ENCODE peak calls at places on chromosomes 6 and 20, in nine cellular contexts. A is mesenchymal stem cell; O is fibroblast of lung; Q is AG04450; X is neural progenitor cell; I is CD8-positive, alpha-beta T cell; J is HCT116; T is heart right ventricle; C is Karpas-422. F is an unnamed sample.

GRCh38 chr6:127641905-127642304 is 64.9 kb downstream of the C6orf58 start:
- DNase-seq in A (peak), O (peak), Q (peak), X (peak), I (no peak), J (peak), T (no peak), C (peak), F (peak)

GRCh38 chr6:144349690-144350132 is 64.6 kb downstream of the UTRN start:
- DNase-seq in A (no peak), O (peak), Q (no peak), X (no peak), I (no peak), J (peak), T (no peak), C (no peak), F (peak)

GRCh38 chr20:23445596-23446217 is 6.2 kb downstream of the CSTL1 start:
- DNase-seq in A (peak), O (peak), Q (no peak), X (no peak), I (no peak), J (peak), T (no peak), C (no peak), F (peak)

GRCh38 chr20:44085616-44086434 is 101.2 kb downstream of the JPH2 start:
- DNase-seq in A (no peak), O (no peak), Q (no peak), X (no peak), I (no peak), J (no peak), T (no peak), C (no peak), F (no peak)

GRCh38 chr6:43758617-43759050 is 11.4 kb upstream of the VEGFA start:
- DNase-seq in A (no peak), O (no peak), Q (no peak), X (peak), I (no peak), J (no peak), T (no peak), C (peak), F (no peak)

GRCh38 chr6:17093692-17094091 is 8.2 kb upstream of the STMND1 start:
- DNase-seq in A (no peak), O (no peak), Q (no peak), X (peak), I (no peak), J (no peak), T (no peak), C (peak), F (no peak)

GRCh38 chr6:43176423-43176786 is 5.3 kb downstream of the SRF start:
- DNase-seq in A (no peak), O (no peak), Q (no peak), X (no peak), I (no peak), J (no peak), T (no peak), C (no peak), F (no peak)

GRCh38 chr20:62896526-62896925 is 29.8 kb downstream of the DIDO1 start:
- DNase-seq in A (no peak), O (no peak), Q (no peak), X (no peak), I (no peak), J (no peak), T (no peak), C (no peak), F (no peak)

GRCh38 chr6:5090603-5091002 is 5.5 kb downstream of the PPP1R3G start:
- DNase-seq in A (no peak), O (peak), Q (no peak), X (no peak), I (no peak), J (no peak), T (no peak), C (no peak), F (no peak)

GRCh38 chr6:79586548-79586947 is 44.6 kb upstream of the SH3BGRL2 start:
- DNase-seq in A (peak), O (no peak), Q (no peak), X (peak), I (no peak), J (peak), T (no peak), C (no peak), F (peak)

GRCh38 chr6:121090492-121090891 is 243.8 kb downstream of the TBC1D32 start:
- DNase-seq in A (no peak), O (no peak), Q (no peak), X (no peak), I (no peak), J (no peak), T (no peak), C (no peak), F (no peak)

GRCh38 chr6:91713911-91714310 is 1127.0 kb upstream of the MAP3K7 start:
- DNase-seq in A (no peak), O (peak), Q (no peak), X (no peak), I (no peak), J (no peak), T (no peak), C (no peak), F (peak)

GRCh38 chr6:7143161-7143974 is 35.6 kb downstream of the RREB1 start:
- DNase-seq in A (peak), O (no peak), Q (no peak), X (no peak), I (no peak), J (no peak), T (no peak), C (no peak), F (no peak)

GRCh38 chr20:57756921-57757320 is 47.1 kb upstream of the PMEPA1 start:
- DNase-seq in A (no peak), O (no peak), Q (no peak), X (no peak), I (no peak), J (no peak), T (no peak), C (no peak), F (no peak)
- H3K27ac ChIP-seq in A (no peak), O (no peak), Q (no peak), X (no peak), I (no peak), J (no peak), T (no peak), C (no peak), F (no peak)

DNA sequence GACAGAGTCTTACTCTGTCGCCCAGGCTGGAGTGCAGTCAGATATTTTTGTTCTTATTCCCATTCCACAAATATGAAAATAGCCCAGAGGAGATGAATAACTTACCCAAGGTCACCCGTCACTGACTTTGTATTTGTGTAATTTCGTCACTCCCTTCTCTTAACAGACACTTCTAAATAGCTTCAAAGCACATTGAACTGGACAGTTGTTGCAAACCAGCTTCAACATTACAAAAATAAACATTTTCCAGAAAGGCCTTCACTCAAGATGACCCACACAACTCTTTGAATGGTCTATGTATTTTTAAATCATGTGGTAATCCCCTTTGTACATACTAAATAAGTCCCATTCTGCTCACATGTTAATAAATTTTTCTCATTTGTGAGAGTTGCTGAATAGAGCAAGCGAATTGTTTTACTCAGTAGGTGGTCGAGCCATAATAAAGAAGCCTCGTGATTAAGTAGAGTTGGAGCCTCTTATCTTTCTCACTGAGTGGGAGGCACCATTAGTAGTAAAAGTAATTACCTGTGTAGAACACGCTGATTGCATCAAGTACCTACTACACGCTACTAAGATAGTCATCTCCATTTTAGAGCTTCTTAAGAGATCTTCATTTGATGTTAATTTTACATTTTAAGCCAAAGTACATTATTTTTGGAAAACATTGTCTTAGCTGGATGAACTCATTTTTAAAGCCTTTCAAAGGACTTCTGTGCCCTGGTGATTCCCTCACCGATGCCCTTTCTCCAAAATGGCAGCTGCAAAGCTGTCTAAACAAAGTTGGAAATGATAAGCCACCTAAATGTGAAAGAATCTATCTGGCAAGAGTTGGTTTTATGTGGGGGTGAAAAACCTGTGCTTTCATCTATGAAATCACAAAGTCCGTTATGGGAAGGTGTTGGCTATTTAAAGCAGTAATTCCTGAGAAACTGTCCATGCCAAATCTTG is 110.0 kb downstream of the TSHZ2 start:
- DNase-seq in A (peak), O (peak), Q (no peak), X (peak), I (no peak), J (no peak), T (no peak), C (no peak), F (no peak)
- H3K27ac ChIP-seq in A (no peak), O (no peak), Q (no peak), X (no peak), I (no peak), J (no peak), T (no peak), C (no peak), F (no peak)

DNA sequence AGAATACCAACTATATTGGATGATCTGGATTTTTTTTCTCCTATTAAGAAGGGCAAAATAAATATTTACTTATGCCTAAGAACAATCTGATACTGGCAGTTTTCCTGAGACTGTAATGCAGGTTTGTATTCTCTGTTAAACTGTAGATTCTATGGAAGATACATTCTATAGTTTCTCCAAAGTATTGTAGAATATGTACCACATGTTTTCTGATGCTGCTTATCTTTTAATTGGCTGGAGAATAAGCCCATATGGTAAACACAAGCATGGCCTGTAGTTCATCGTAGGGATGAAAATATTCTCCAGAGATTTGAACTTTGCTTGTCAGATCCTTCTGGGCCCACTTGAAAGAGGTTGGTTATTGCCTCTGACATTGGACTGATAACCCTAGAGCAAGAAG is 99.1 kb downstream of the CENPW start:
- DNase-seq in A (no peak), O (no peak), Q (no peak), X (no peak), I (no peak), J (no peak), T (no peak), C (no peak), F (no peak)
- H3K27ac ChIP-seq in A (no peak), O (no peak), Q (no peak), X (no peak), I (no peak), J (no peak), T (no peak), C (no peak), F (no peak)

GRCh38 chr6:167146173-167146572 is 11.6 kb downstream of the GPR31 start:
- DNase-seq in A (no peak), O (no peak), Q (no peak), X (no peak), I (no peak), J (no peak), T (no peak), C (no peak), F (no peak)
- H3K27ac ChIP-seq in A (no peak), O (no peak), Q (no peak), X (no peak), I (no peak), J (no peak), T (no peak), C (no peak), F (no peak)

F was measured in RWPE1.